ENCODE peak calls at places on chromosomes 2 and 18, in eight cellular contexts. T is PC-9, H is fibroblast of lung, Y is lower lobe of right lung, K is GM13976, W is psoas muscle, Z is fibroblast of pulmonary artery, D is GM23338. X is an unnamed sample.

GRCh38 chr18:43482600-43482999 is 205.3 kb upstream of the SYT4 start:
- DNase-seq in T (no peak), H (no peak), Y (no peak), K (no peak), W (no peak), Z (no peak), D (no peak), X (no peak)

GRCh38 chr2:32591669-32592463 is 36.0 kb upstream of the TTC27 start:
- DNase-seq in T (no peak), H (peak), Y (no peak), K (no peak), W (no peak), Z (peak), D (no peak), X (peak)

GRCh38 chr2:75574106-75574505 is 13.4 kb upstream of the EVA1A start:
- DNase-seq in T (no peak), H (no peak), Y (no peak), K (no peak), W (no peak), Z (no peak), D (no peak), X (peak)

GRCh38 chr18:3083776-3084175 is 70.8 kb upstream of the LPIN2 start:
- DNase-seq in T (no peak), H (peak), Y (no peak), K (no peak), W (no peak), Z (no peak), D (no peak), X (no peak)

GRCh38 chr2:224142397-224143312 is 103.6 kb upstream of the SERPINE2 start:
- DNase-seq in T (peak), H (peak), Y (no peak), K (no peak), W (no peak), Z (peak), D (no peak), X (peak)

GRCh38 chr2:165056585-165056984 is 101.3 kb upstream of the SLC38A11 start:
- DNase-seq in T (no peak), H (no peak), Y (no peak), K (no peak), W (no peak), Z (no peak), D (no peak), X (no peak)

GRCh38 chr18:33761363-33761762 is 183.3 kb downstream of the ASXL3 start:
- DNase-seq in T (no peak), H (peak), Y (no peak), K (no peak), W (no peak), Z (peak), D (no peak), X (peak)

GRCh38 chr2:217160978-217161973 is 301.4 kb upstream of the TNP1 start:
- DNase-seq in T (no peak), H (peak), Y (no peak), K (no peak), W (no peak), Z (no peak), D (no peak), X (no peak)

GRCh38 chr2:168601739-168602138 is 145.7 kb downstream of the CERS6 start:
- DNase-seq in T (no peak), H (no peak), Y (no peak), K (no peak), W (no peak), Z (no peak), D (no peak), X (no peak)

GRCh38 chr2:112138143-112139032 is at the start of gene FBLN7:
- DNase-seq in T (peak), H (peak), Y (no peak), K (peak), W (no peak), Z (no peak), D (peak), X (no peak)

GRCh38 chr18:49768051-49768391 is 45.3 kb downstream of the ACAA2 start:
- DNase-seq in T (peak), H (peak), Y (no peak), K (no peak), W (peak), Z (peak), D (peak), X (peak)

GRCh38 chr2:80048296-80048695 is 256.3 kb downstream of the LRRTM1 start:
- DNase-seq in T (no peak), H (no peak), Y (no peak), K (no peak), W (no peak), Z (no peak), D (no peak), X (no peak)

GRCh38 chr2:193824474-193824873 is 1629.7 kb upstream of the TMEFF2 start:
- DNase-seq in T (no peak), H (peak), Y (no peak), K (no peak), W (no peak), Z (peak), D (no peak), X (peak)

GRCh38 chr2:57701391-57701791 is 345.2 kb upstream of the VRK2 start:
- DNase-seq in T (peak), H (peak), Y (no peak), K (no peak), W (no peak), Z (peak), D (peak), X (no peak)

GRCh38 chr2:98898423-98898841 is 37.6 kb downstream of the CRACDL start:
- DNase-seq in T (no peak), H (no peak), Y (no peak), K (no peak), W (no peak), Z (no peak), D (no peak), X (no peak)

GRCh38 chr18:63177822-63178525 is 141.6 kb downstream of the BCL2 start:
- DNase-seq in T (no peak), H (no peak), Y (no peak), K (no peak), W (peak), Z (no peak), D (no peak), X (no peak)

GRCh38 chr2:16978291-16978690 is 312.7 kb upstream of the CYRIA start:
- DNase-seq in T (no peak), H (peak), Y (no peak), K (no peak), W (no peak), Z (no peak), D (no peak), X (no peak)

GRCh38 chr2:233470007-233470687 is 96.4 kb downstream of the USP40 start:
- DNase-seq in T (no peak), H (no peak), Y (no peak), K (no peak), W (peak), Z (peak), D (no peak), X (no peak)

GRCh38 chr2:237870754-237871651 is 11.6 kb downstream of the RAMP1 start:
- DNase-seq in T (no peak), H (no peak), Y (no peak), K (no peak), W (no peak), Z (no peak), D (no peak), X (no peak)

GRCh38 chr2:9164112-9164608 is 42.5 kb upstream of the ASAP2 start:
- DNase-seq in T (no peak), H (no peak), Y (no peak), K (no peak), W (no peak), Z (no peak), D (no peak), X (no peak)

GRCh38 chr2:174587607-174588006 is 10.0 kb downstream of the WIPF1 start:
- DNase-seq in T (no peak), H (no peak), Y (no peak), K (no peak), W (no peak), Z (no peak), D (no peak), X (no peak)

GRCh38 chr2:29597048-29597447 is 324.3 kb downstream of the ALK start:
- DNase-seq in T (no peak), H (no peak), Y (no peak), K (no peak), W (no peak), Z (no peak), D (no peak), X (no peak)

GRCh38 chr2:45690223-45690622 is 38.7 kb downstream of the PRKCE start:
- DNase-seq in T (no peak), H (no peak), Y (no peak), K (no peak), W (no peak), Z (no peak), D (no peak), X (no peak)

GRCh38 chr2:6770006-6770405 is 95.7 kb downstream of the CMPK2 start:
- DNase-seq in T (no peak), H (no peak), Y (no peak), K (no peak), W (no peak), Z (no peak), D (no peak), X (no peak)

GRCh38 chr2:6773007-6773693 is 92.6 kb downstream of the CMPK2 start:
- DNase-seq in T (peak), H (peak), Y (peak), K (peak), W (peak), Z (peak), D (peak), X (peak)

GRCh38 chr2:6771539-6772365 is 94.0 kb downstream of the CMPK2 start:
- DNase-seq in T (no peak), H (no peak), Y (no peak), K (no peak), W (no peak), Z (no peak), D (peak), X (no peak)

GRCh38 chr2:6773694-6774044 is 92.0 kb downstream of the CMPK2 start:
- DNase-seq in T (no peak), H (no peak), Y (no peak), K (no peak), W (no peak), Z (no peak), D (no peak), X (no peak)

GRCh38 chr2:6772366-6772710 is 93.4 kb downstream of the CMPK2 start:
- DNase-seq in T (no peak), H (peak), Y (no peak), K (no peak), W (no peak), Z (no peak), D (peak), X (no peak)
- TF ChIP-seq CTCF in T (no peak), H (no peak), Y (no peak), K (no peak), W (no peak), Z (no peak), D (no peak), X (no peak)

GRCh38 chr2:19667085-19667484 is 234.7 kb downstream of the TTC32 start:
- DNase-seq in T (no peak), H (peak), Y (no peak), K (no peak), W (no peak), Z (peak), D (peak), X (peak)
- TF ChIP-seq CTCF in T (peak), H (peak), Y (no peak), K (no peak), W (no peak), Z (peak), D (peak), X (peak)

DNA sequence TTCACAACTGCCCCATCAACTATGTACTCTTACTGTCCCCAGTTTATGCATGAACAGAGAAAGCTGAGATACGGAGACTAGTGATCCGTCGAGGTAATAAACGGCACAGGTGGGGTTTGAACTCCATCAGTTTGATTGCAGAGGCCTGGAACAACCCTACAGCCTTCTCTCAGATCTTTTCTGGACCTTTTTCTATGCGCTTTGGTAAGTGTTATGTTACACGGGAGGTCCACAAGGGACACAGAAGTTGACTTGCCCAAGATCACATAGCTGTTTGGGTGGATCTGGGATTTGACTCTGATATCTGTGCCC is 1.1 kb upstream of the DNPEP start:
- DNase-seq in T (no peak), H (no peak), Y (no peak), K (no peak), W (no peak), Z (no peak), D (no peak), X (no peak)
- TF ChIP-seq CTCF in T (peak), H (no peak), Y (no peak), K (no peak), W (no peak), Z (no peak), D (no peak), X (no peak)

DNA sequence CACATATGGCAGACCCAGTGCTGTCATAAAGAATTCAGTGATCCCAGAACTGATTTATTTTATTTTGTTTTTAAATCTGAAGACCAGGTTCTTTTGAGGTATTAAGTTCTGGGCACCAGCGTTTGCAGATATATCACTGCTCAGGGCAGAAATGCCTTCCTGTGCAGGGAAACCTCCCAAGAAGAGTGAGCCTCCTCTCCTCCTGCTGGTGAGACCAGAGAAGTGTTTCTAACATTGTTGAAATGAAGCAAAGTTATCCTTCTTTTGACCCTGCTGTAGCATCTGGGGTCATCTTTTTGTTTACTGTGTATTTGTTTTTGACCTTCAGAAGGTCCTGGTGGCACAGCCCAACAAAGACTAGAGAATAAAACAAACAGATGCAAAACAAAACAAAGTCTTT is 94.0 kb downstream of the AQP4 start:
- DNase-seq in T (no peak), H (no peak), Y (no peak), K (no peak), W (no peak), Z (peak), D (peak), X (peak)
- TF ChIP-seq CTCF in T (peak), H (no peak), Y (peak), K (no peak), W (no peak), Z (peak), D (peak), X (peak)

GRCh38 chr2:205323929-205324328 is 358.4 kb upstream of the NRP2 start:
- DNase-seq in T (no peak), H (no peak), Y (no peak), K (peak), W (no peak), Z (peak), D (peak), X (peak)
- TF ChIP-seq CTCF in T (peak), H (peak), Y (no peak), K (peak), W (no peak), Z (peak), D (peak), X (peak)

GRCh38 chr2:235727186-235727585 is 233.3 kb downstream of the AGAP1 start:
- DNase-seq in T (peak), H (no peak), Y (no peak), K (no peak), W (no peak), Z (no peak), D (no peak), X (peak)
- TF ChIP-seq CTCF in T (no peak), H (no peak), Y (no peak), K (no peak), W (no peak), Z (no peak), D (no peak), X (no peak)

GRCh38 chr2:104804148-104804890 is 49.6 kb upstream of the POU3F3 start:
- DNase-seq in T (no peak), H (no peak), Y (no peak), K (no peak), W (no peak), Z (no peak), D (peak), X (no peak)
- TF ChIP-seq CTCF in T (no peak), H (no peak), Y (no peak), K (no peak), W (peak), Z (no peak), D (peak), X (peak)